ENCODE peak calls at places on chromosomes 16 and 17, in five cellular contexts. C is HT-29, S is cardiac muscle cell, L is spleen, V is A549. O is an unnamed sample.

GRCh38 chr17:7789131-7789530 is 44.9 kb upstream of the KDM6B start:
- DNase-seq in V (no peak), C (no peak), S (no peak), L (no peak), O (no peak)

GRCh38 chr16:65069766-65070165 is 52.1 kb downstream of the CDH11 start:
- DNase-seq in L (no peak), C (no peak), V (no peak), S (no peak), O (no peak)

GRCh38 chr16:15607700-15608396 is 35.1 kb downstream of the MARF1 start:
- DNase-seq in C (no peak), V (no peak), S (no peak), L (peak; percentile 81), O (no peak)

GRCh38 chr17:43936434-43936833 is 5.8 kb downstream of the PPY start:
- DNase-seq in L (no peak), C (no peak), V (no peak), S (no peak), O (no peak)

GRCh38 chr17:10790491-10791401 is 13.2 kb downstream of the TMEM238L start:
- DNase-seq in S (no peak), V (no peak), L (no peak), C (no peak), O (no peak)

GRCh38 chr16:87121816-87122215 is 195.4 kb downstream of the C16orf95 start:
- DNase-seq in S (no peak), C (no peak), L (no peak), V (no peak), O (no peak)

GRCh38 chr16:1533443-1533951 is at the start of gene TMEM204:
- DNase-seq in C (no peak), L (peak; percentile 86), S (no peak), V (no peak), O (no peak)

GRCh38 chr16:86818701-86819522 is 240.6 kb downstream of the FOXL1 start:
- DNase-seq in S (no peak), C (no peak), V (no peak), L (no peak), O (no peak)

GRCh38 chr17:44502598-44503079 is 567 bp downstream of the GPATCH8 start:
- DNase-seq in C (peak; percentile 63), L (peak; percentile 85), S (no peak), V (peak; percentile 18), O (no peak)

GRCh38 chr17:5784791-5785190 is 200.5 kb upstream of the NLRP1 start:
- DNase-seq in L (no peak), S (no peak), C (no peak), V (no peak), O (no peak)

GRCh38 chr17:64202683-64203430 is 60.2 kb downstream of the TEX2 start:
- DNase-seq in L (no peak), S (no peak), C (no peak), V (no peak), O (no peak)

GRCh38 chr17:81998719-81999438 is 21.4 kb downstream of the ASPSCR1 start:
- DNase-seq in S (no peak), C (no peak), V (no peak), L (no peak), O (no peak)

GRCh38 chr17:5097101-5097834 is 14.4 kb downstream of the ZNF232 start:
- DNase-seq in L (peak; percentile 91), V (no peak), C (no peak), S (peak; percentile 87), O (no peak)

GRCh38 chr16:48537909-48538745 is 71.9 kb downstream of the N4BP1 start:
- DNase-seq in V (no peak), L (peak; percentile 77), C (no peak), S (no peak), O (peak; percentile 70)